ENCODE peak calls at places on chromosome 18, in eight cellular contexts. I, M, S, D, N, E, F and K are unnamed samples.
A peak's percentile ranks its signal among the peaks of the same experiment; 100 is the strongest.

GRCh38 chr18:49847524-49847923 is 34.2 kb upstream of the ACAA2 start:
- DNase-seq in I (no peak), M (no peak), S (no peak), D (no peak), N (no peak), E (no peak), F (no peak), K (no peak)

GRCh38 chr18:60446821-60447220 is 74.2 kb upstream of the MC4R start:
- DNase-seq in I (no peak), M (peak; percentile 91), S (peak; percentile 7), D (no peak), N (no peak), E (peak; percentile 40), F (no peak), K (peak; percentile 2)

GRCh38 chr18:3345885-3346284 is 84.0 kb downstream of the MYL12B start:
- DNase-seq in I (no peak), M (no peak), S (no peak), D (no peak), N (no peak), E (no peak), F (no peak), K (no peak)

GRCh38 chr18:24935896-24936295 is 416.1 kb downstream of the ZNF521 start:
- DNase-seq in I (no peak), M (no peak), S (no peak), D (no peak), N (no peak), E (no peak), F (no peak), K (no peak)

GRCh38 chr18:69161383-69162028 is 239.2 kb upstream of the DOK6 start:
- DNase-seq in I (no peak), M (no peak), S (peak; percentile 28), D (no peak), N (no peak), E (peak; percentile 62), F (no peak), K (no peak)

GRCh38 chr18:67483237-67483636 is 33.3 kb downstream of the DSEL start:
- DNase-seq in I (no peak), M (peak; percentile 39), S (no peak), D (no peak), N (no peak), E (no peak), F (no peak), K (peak; percentile 72)

GRCh38 chr18:55515204-55515603 is 72.8 kb downstream of the TCF4 start:
- DNase-seq in I (no peak), M (no peak), S (no peak), D (no peak), N (no peak), E (no peak), F (no peak), K (peak; percentile 9)

GRCh38 chr18:36522503-36522902 is 225.0 kb downstream of the FHOD3 start:
- DNase-seq in I (no peak), M (no peak), S (no peak), D (no peak), N (no peak), E (no peak), F (no peak), K (no peak)

GRCh38 chr18:8607776-8608682 is 1.2 kb upstream of the RAB12 start:
- DNase-seq in I (peak; percentile 20), M (no peak), S (no peak), D (no peak), N (no peak), E (no peak), F (no peak), K (no peak)

GRCh38 chr18:8854962-8855361 is 149.6 kb downstream of the MTCL1 start:
- DNase-seq in I (no peak), M (no peak), S (no peak), D (no peak), N (no peak), E (no peak), F (no peak), K (no peak)

GRCh38 chr18:39571511-39571910 is 2005.9 kb upstream of the CELF4 start:
- DNase-seq in I (peak; percentile 1), M (no peak), S (peak; percentile 46), D (no peak), N (no peak), E (peak; percentile 6), F (no peak), K (no peak)

GRCh38 chr18:45962461-45962860 is 4.7 kb downstream of the EPG5 start:
- DNase-seq in I (peak; percentile 90), M (no peak), S (peak; percentile 49), D (no peak), N (no peak), E (peak; percentile 82), F (no peak), K (no peak)

GRCh38 chr18:8806798-8807501 is 101.6 kb downstream of the MTCL1 start:
- DNase-seq in I (no peak), M (no peak), S (no peak), D (no peak), N (no peak), E (no peak), F (no peak), K (no peak)

GRCh38 chr18:21786526-21786925 is 45.9 kb downstream of the MIB1 start:
- DNase-seq in I (no peak), M (no peak), S (no peak), D (no peak), N (no peak), E (no peak), F (no peak), K (no peak)

GRCh38 chr18:26568926-26569700 is 20.8 kb upstream of the KCTD1 start:
- DNase-seq in I (no peak), M (no peak), S (peak; percentile 59), D (no peak), N (no peak), E (no peak), F (no peak), K (no peak)

GRCh38 chr18:48728204-48728833 is 189.5 kb downstream of the CTIF start:
- DNase-seq in I (peak; percentile 99), M (no peak), S (no peak), D (no peak), N (peak; percentile 13), E (peak; percentile 99), F (no peak), K (no peak)

GRCh38 chr18:8979258-8979988 is 123.1 kb upstream of the NDUFV2 start:
- DNase-seq in I (no peak), M (no peak), S (no peak), D (no peak), N (no peak), E (no peak), F (no peak), K (no peak)

GRCh38 chr18:6672909-6673308 is 56.6 kb upstream of the ARHGAP28 start:
- DNase-seq in I (no peak), M (no peak), S (peak; percentile 6), D (no peak), N (no peak), E (no peak), F (no peak), K (no peak)

GRCh38 chr18:26579941-26580618 is 31.7 kb upstream of the KCTD1 start:
- DNase-seq in I (no peak), M (no peak), S (no peak), D (no peak), N (peak; percentile 64), E (no peak), F (no peak), K (no peak)

GRCh38 chr18:7021994-7022840 is 95.4 kb downstream of the LAMA1 start:
- DNase-seq in I (peak; percentile 44), M (peak; percentile 66), S (peak; percentile 29), D (no peak), N (peak; percentile 50), E (peak; percentile 32), F (no peak), K (no peak)

GRCh38 chr18:59715966-59716369 is 18.7 kb upstream of the CCBE1 start:
- DNase-seq in I (peak; percentile 98), M (no peak), S (no peak), D (no peak), N (no peak), E (peak; percentile 92), F (no peak), K (no peak)

GRCh38 chr18:78721281-78721949 is 258.2 kb upstream of the SALL3 start:
- DNase-seq in I (no peak), M (no peak), S (no peak), D (no peak), N (no peak), E (no peak), F (peak; percentile 36), K (no peak)

GRCh38 chr18:31624892-31625640 is 33.4 kb downstream of the TTR start:
- DNase-seq in I (no peak), M (no peak), S (no peak), D (no peak), N (no peak), E (no peak), F (no peak), K (no peak)